ENCODE peak calls at places on chromosomes 4 and X, in ten cellular contexts. L, G, N, V, U, K, A, F, B and O are unnamed samples.

GRCh38 chr4:185721190-185721948 is 90.6 kb downstream of the SORBS2 start:
- DNase-seq in L (no peak), G (no peak), N (no peak), V (peak; percentile 9), U (no peak), K (no peak), A (no peak), F (no peak), B (no peak), O (no peak)

GRCh38 chr4:152618971-152619370 is 60.8 kb downstream of the TMEM154 start:
- DNase-seq in L (no peak), G (no peak), N (no peak), V (no peak), U (no peak), K (no peak), A (no peak), F (no peak), B (no peak), O (no peak)

GRCh38 chr4:39032218-39033085 is at the start of gene TMEM156:
- DNase-seq in L (no peak), G (peak; percentile 78), N (no peak), V (peak; percentile 38), U (no peak), K (peak; percentile 50), A (peak; percentile 72), F (no peak), B (no peak), O (peak; percentile 77)

GRCh38 chr4:188941524-188942109 is 802.4 kb downstream of the TRIML1 start:
- DNase-seq in L (no peak), G (peak; percentile 90), N (no peak), V (peak; percentile 99), U (no peak), K (no peak), A (no peak), F (peak; percentile 98), B (no peak), O (peak; percentile 90)

GRCh38 chrX:137916090-137916746 is 350.3 kb downstream of the ZIC3 start:
- DNase-seq in L (no peak), G (no peak), N (no peak), V (no peak), U (no peak), K (no peak), A (no peak), F (no peak), B (no peak), O (no peak)

GRCh38 chr4:158873795-158874359 is 105.1 kb downstream of the FNIP2 start:
- DNase-seq in L (no peak), G (peak; percentile 86), N (no peak), V (peak; percentile 97), U (no peak), K (peak; percentile 29), A (no peak), F (peak; percentile 56), B (no peak), O (peak; percentile 45)

GRCh38 chrX:124217289-124218251 is 114.9 kb upstream of the TEX13D start:
- DNase-seq in L (no peak), G (no peak), N (peak; percentile 20), V (no peak), U (no peak), K (peak; percentile 80), A (peak; percentile 84), F (no peak), B (no peak), O (peak; percentile 34)

GRCh38 chr4:69800599-69800998 is 40.2 kb upstream of the SULT1B1 start:
- DNase-seq in L (no peak), G (no peak), N (no peak), V (peak; percentile 79), U (no peak), K (no peak), A (no peak), F (peak; percentile 43), B (no peak), O (peak; percentile 81)

GRCh38 chr4:75513529-75514130 is 573 bp downstream of the RCHY1 start:
- DNase-seq in L (no peak), G (no peak), N (no peak), V (no peak), U (no peak), K (no peak), A (no peak), F (no peak), B (no peak), O (peak; percentile 33)

GRCh38 chr4:159002950-159003349 is 99.9 kb upstream of the RAPGEF2 start:
- DNase-seq in L (no peak), G (no peak), N (no peak), V (peak; percentile 43), U (no peak), K (no peak), A (no peak), F (no peak), B (no peak), O (peak; percentile 78)